ENCODE peak calls at places on chromosome 4, in eight cellular contexts. V is cardiac muscle cell, Z is heart left ventricle, X is GM20000, Q is fibroblast of lung, H is GM12878, B is endothelial cell of umbilical vein, U is right atrium auricular region. W is an unnamed sample.

GRCh38 chr4:61292322-61292721 is 92.2 kb downstream of the ADGRL3 start:
- DNase-seq in U (no peak), Q (no peak), H (no peak), B (no peak), X (no peak), Z (no peak), V (no peak), W (no peak)

GRCh38 chr4:40437741-40438383 is 102.7 kb downstream of the CHRNA9 start:
- DNase-seq in H (no peak), X (no peak), U (no peak), B (no peak), V (no peak), Z (no peak), Q (no peak), W (no peak)

GRCh38 chr4:184424993-184425758 is 49.2 kb downstream of the IRF2 start:
- DNase-seq in B (no peak), X (no peak), Z (no peak), H (no peak), Q (peak; percentile 43), U (no peak), V (no peak), W (no peak)

GRCh38 chr4:183118585-183118984 is 19.5 kb downstream of the WWC2 start:
- DNase-seq in Q (peak; percentile 68), Z (no peak), U (no peak), H (no peak), V (peak; percentile 86), B (peak; percentile 73), X (no peak), W (no peak)

GRCh38 chr4:180240670-180241069 is 2002.5 kb upstream of the TENM3 start:
- DNase-seq in Z (no peak), H (no peak), B (no peak), V (no peak), Q (no peak), X (no peak), U (no peak), W (no peak)

GRCh38 chr4:99324978-99325377 is 3.8 kb upstream of the ADH1B start:
- DNase-seq in Z (peak; percentile 60), B (no peak), U (peak; percentile 80), H (no peak), X (no peak), Q (peak; percentile 98), V (peak; percentile 95), W (no peak)

GRCh38 chr4:100790838-100791615 is 273.2 kb upstream of the EMCN start:
- DNase-seq in X (no peak), B (no peak), U (no peak), V (no peak), Q (no peak), H (no peak), Z (no peak), W (no peak)

GRCh38 chr4:4333265-4333706 is 43.2 kb downstream of the ZBTB49 start:
- DNase-seq in H (no peak), X (no peak), B (no peak), U (peak; percentile 75), Q (peak; percentile 76), Z (peak; percentile 37), V (peak; percentile 96), W (no peak)

GRCh38 chr4:6990661-6991060 is 52.5 kb upstream of the TADA2B start:
- DNase-seq in U (peak; percentile 36), B (no peak), Q (no peak), V (no peak), Z (no peak), H (no peak), X (no peak), W (no peak)

GRCh38 chr4:168782439-168782838 is 227.6 kb downstream of the CBR4 start:
- DNase-seq in Z (no peak), Q (no peak), U (no peak), V (no peak), X (no peak), H (no peak), B (no peak), W (no peak)

GRCh38 chr4:120842046-120842445 is 80.5 kb downstream of the PRDM5 start:
- DNase-seq in V (peak; percentile 61), X (no peak), Z (no peak), Q (peak; percentile 76), U (no peak), H (no peak), B (peak; percentile 35), W (no peak)

GRCh38 chr4:95181446-95182306 is 367.1 kb downstream of the UNC5C start:
- DNase-seq in B (peak; percentile 11), V (peak; percentile 19), H (no peak), Q (no peak), U (no peak), Z (no peak), X (no peak), W (no peak)

GRCh38 chr4:40515398-40516293 is 114.0 kb downstream of the RBM47 start:
- DNase-seq in Q (peak; percentile 42), H (peak; percentile 95), Z (no peak), X (peak; percentile 78), V (peak; percentile 71), U (peak; percentile 73), B (no peak), W (peak; percentile 84)

GRCh38 chr4:99746443-99746842 is 70.2 kb upstream of the DAPP1 start:
- DNase-seq in Q (no peak), X (no peak), H (no peak), V (no peak), B (no peak), U (no peak), Z (no peak), W (no peak)

GRCh38 chr4:179307297-179308136 is 1865.3 kb upstream of the AGA start:
- DNase-seq in B (no peak), Q (peak; percentile 39), V (peak; percentile 10), U (no peak), H (peak; percentile 1), X (peak; percentile 12), Z (no peak), W (peak; percentile 32)

GRCh38 chr4:97593248-97593647 is 550.0 kb downstream of the STPG2 start:
- DNase-seq in B (no peak), X (no peak), Q (no peak), V (no peak), H (no peak), Z (no peak), U (no peak), W (no peak)

GRCh38 chr4:178395798-178396197 is 953.6 kb upstream of the AGA start:
- DNase-seq in V (no peak), X (no peak), Q (no peak), B (no peak), Z (no peak), H (no peak), U (no peak), W (no peak)

GRCh38 chr4:110682311-110682710 is 59.4 kb upstream of the PITX2 start:
- DNase-seq in U (no peak), Q (no peak), Z (no peak), V (no peak), B (no peak), X (no peak), H (no peak), W (no peak)

GRCh38 chr4:5424211-5424610 is 284.1 kb downstream of the EVC2 start:
- DNase-seq in U (no peak), Z (no peak), Q (no peak), V (no peak), X (no peak), H (no peak), B (no peak), W (no peak)
- TF ChIP-seq CTCF in U (no peak), Z (no peak), Q (no peak), V (no peak), X (no peak), H (no peak), B (no peak), W (no peak)

GRCh38 chr4:1305261-1305711 is 15.6 kb downstream of the MAEA start:
- DNase-seq in U (no peak), Q (no peak), B (no peak), H (no peak), V (no peak), Z (no peak), X (no peak), W (no peak)

GRCh38 chr4:1298461-1298860 is 8.8 kb downstream of the MAEA start:
- DNase-seq in V (no peak), X (peak; percentile 20), Z (no peak), B (no peak), H (no peak), U (no peak), Q (no peak), W (no peak)

GRCh38 chr4:1299301-1299860 is 9.7 kb downstream of the MAEA start:
- DNase-seq in H (no peak), Q (no peak), V (no peak), X (peak; percentile 26), B (no peak), Z (no peak), U (no peak), W (no peak)

GRCh38 chr4:1300466-1301455 is 11.1 kb downstream of the MAEA start:
- DNase-seq in V (peak; percentile 77), H (no peak), Z (no peak), U (peak; percentile 78), X (no peak), Q (peak; percentile 71), B (no peak), W (no peak)

GRCh38 chr4:1302159-1302558 is 12.5 kb downstream of the MAEA start:
- DNase-seq in V (no peak), H (no peak), Z (no peak), B (no peak), Q (no peak), X (no peak), U (no peak), W (no peak)
- TF ChIP-seq CTCF in V (no peak), H (no peak), Z (no peak), B (no peak), Q (no peak), X (no peak), U (no peak), W (no peak)

GRCh38 chr4:172042714-172043114 is 229.5 kb downstream of the GALNTL6 start:
- DNase-seq in Q (no peak), X (no peak), H (no peak), V (no peak), U (no peak), Z (no peak), B (peak; percentile 2), W (no peak)

GRCh38 chr4:172040766-172041165 is 227.6 kb downstream of the GALNTL6 start:
- DNase-seq in X (no peak), Z (no peak), H (no peak), Q (no peak), V (no peak), U (no peak), B (no peak), W (no peak)

GRCh38 chr4:172045981-172046380 is 232.8 kb downstream of the GALNTL6 start:
- DNase-seq in Q (no peak), Z (no peak), B (no peak), X (no peak), H (no peak), V (no peak), U (no peak), W (no peak)
- TF ChIP-seq CTCF in Q (no peak), Z (no peak), B (no peak), X (no peak), H (no peak), V (no peak), U (no peak), W (no peak)

GRCh38 chr4:108742451-108742850 is 20.4 kb downstream of the ETNPPL start:
- DNase-seq in V (no peak), B (no peak), U (no peak), X (no peak), Z (no peak), Q (no peak), H (no peak), W (no peak)

GRCh38 chr4:108744307-108744706 is 18.5 kb downstream of the ETNPPL start:
- DNase-seq in Q (no peak), V (no peak), B (no peak), H (no peak), Z (no peak), X (no peak), U (no peak), W (no peak)

GRCh38 chr4:108738307-108738706 is 24.5 kb downstream of the ETNPPL start:
- DNase-seq in X (no peak), Q (no peak), V (peak; percentile 12), Z (no peak), U (no peak), B (no peak), H (no peak), W (no peak)

GRCh38 chr4:108743021-108743420 is 19.8 kb downstream of the ETNPPL start:
- DNase-seq in Z (no peak), H (no peak), V (no peak), B (no peak), Q (no peak), X (no peak), U (no peak), W (no peak)
- TF ChIP-seq CTCF in Z (no peak), H (no peak), V (no peak), B (no peak), Q (no peak), X (no peak), U (no peak), W (no peak)

W was measured in GM13976.